ENCODE peak calls at places on chromosomes 6 and 20, in five cellular contexts. H, Y, P, Z and A are unnamed samples.

GRCh38 chr6:26754212-26754611 is 94.7 kb upstream of the ZNF322 start:
- DNase-seq in H (no peak), Y (no peak), P (no peak), Z (no peak), A (no peak)

GRCh38 chr20:49727473-49727872 is 13.8 kb upstream of the B4GALT5 start:
- DNase-seq in H (no peak), Y (no peak), P (no peak), Z (no peak), A (no peak)

GRCh38 chr20:59568509-59569024 is 35.8 kb upstream of the PHACTR3 start:
- DNase-seq in H (no peak), Y (no peak), P (no peak), Z (no peak), A (no peak)

GRCh38 chr6:24905485-24905884 is 30.3 kb downstream of the RIPOR2 start:
- DNase-seq in H (no peak), Y (no peak), P (no peak), Z (no peak), A (peak; percentile 13)

GRCh38 chr6:15073344-15073789 is 172.5 kb upstream of the JARID2 start:
- DNase-seq in H (no peak), Y (no peak), P (no peak), Z (no peak), A (no peak)

GRCh38 chr20:36441416-36441815 is 99.9 kb upstream of the MYL9 start:
- DNase-seq in H (no peak), Y (no peak), P (no peak), Z (no peak), A (no peak)

GRCh38 chr20:43863821-43864544 is 50.7 kb upstream of the TOX2 start:
- DNase-seq in H (no peak), Y (peak; percentile 43), P (no peak), Z (no peak), A (no peak)

GRCh38 chr6:30485236-30485635 is 4.1 kb upstream of the HLA-E start:
- DNase-seq in H (no peak), Y (no peak), P (no peak), Z (no peak), A (no peak)

GRCh38 chr6:111258615-111259088 is 171.3 kb downstream of the SLC16A10 start:
- DNase-seq in H (no peak), Y (no peak), P (no peak), Z (no peak), A (no peak)

GRCh38 chr6:27892596-27893058 is 19.6 kb downstream of the OR2B2 start:
- DNase-seq in H (no peak), Y (no peak), P (no peak), Z (no peak), A (no peak)

GRCh38 chr20:39524371-39524911 is 562.3 kb downstream of the DHX35 start:
- DNase-seq in H (no peak), Y (no peak), P (no peak), Z (no peak), A (no peak)

GRCh38 chr20:48008850-48009535 is 223.7 kb upstream of the SULF2 start:
- DNase-seq in H (no peak), Y (no peak), P (no peak), Z (no peak), A (no peak)

GRCh38 chr20:48015136-48015925 is 230.1 kb upstream of the SULF2 start:
- DNase-seq in H (no peak), Y (no peak), P (no peak), Z (no peak), A (no peak)

GRCh38 chr20:48010623-48011022 is 225.3 kb upstream of the SULF2 start:
- DNase-seq in H (no peak), Y (no peak), P (no peak), Z (no peak), A (no peak)

GRCh38 chr20:48011025-48011424 is 225.7 kb upstream of the SULF2 start:
- DNase-seq in H (no peak), Y (no peak), P (no peak), Z (no peak), A (no peak)

GRCh38 chr20:48012401-48012974 is 227.2 kb upstream of the SULF2 start:
- DNase-seq in H (no peak), Y (peak; percentile 93), P (no peak), Z (no peak), A (no peak)
- H3K9me3 ChIP-seq in H (no peaks in the 10 kb centered on the region), Y (peaks cover 26% of the 10 kb centered on the region), P (peaks cover 31% of the 10 kb centered on the region), Z (no peaks in the 10 kb centered on the region), A (no peaks in the 10 kb centered on the region)

GRCh38 chr6:137832110-137832509 is 34.9 kb upstream of the TNFAIP3 start:
- DNase-seq in H (no peak), Y (peak; percentile 91), P (peak; percentile 15), Z (no peak), A (peak; percentile 60)

GRCh38 chr6:137827977-137828815 is 38.9 kb upstream of the TNFAIP3 start:
- DNase-seq in H (no peak), Y (no peak), P (no peak), Z (no peak), A (no peak)

GRCh38 chr6:137829641-137830083 is 37.4 kb upstream of the TNFAIP3 start:
- DNase-seq in H (no peak), Y (peak; percentile 83), P (no peak), Z (no peak), A (no peak)

GRCh38 chr6:137827411-137827940 is 39.6 kb upstream of the TNFAIP3 start:
- DNase-seq in H (no peak), Y (no peak), P (no peak), Z (no peak), A (no peak)

GRCh38 chr6:137830562-137830961 is 36.5 kb upstream of the TNFAIP3 start:
- DNase-seq in H (no peak), Y (no peak), P (no peak), Z (no peak), A (no peak)
- H3K9me3 ChIP-seq in H (no peaks in the 10 kb centered on the region), Y (no peaks in the 10 kb centered on the region), P (no peaks in the 10 kb centered on the region), Z (no peaks in the 10 kb centered on the region), A (no peaks in the 10 kb centered on the region)

DNA sequence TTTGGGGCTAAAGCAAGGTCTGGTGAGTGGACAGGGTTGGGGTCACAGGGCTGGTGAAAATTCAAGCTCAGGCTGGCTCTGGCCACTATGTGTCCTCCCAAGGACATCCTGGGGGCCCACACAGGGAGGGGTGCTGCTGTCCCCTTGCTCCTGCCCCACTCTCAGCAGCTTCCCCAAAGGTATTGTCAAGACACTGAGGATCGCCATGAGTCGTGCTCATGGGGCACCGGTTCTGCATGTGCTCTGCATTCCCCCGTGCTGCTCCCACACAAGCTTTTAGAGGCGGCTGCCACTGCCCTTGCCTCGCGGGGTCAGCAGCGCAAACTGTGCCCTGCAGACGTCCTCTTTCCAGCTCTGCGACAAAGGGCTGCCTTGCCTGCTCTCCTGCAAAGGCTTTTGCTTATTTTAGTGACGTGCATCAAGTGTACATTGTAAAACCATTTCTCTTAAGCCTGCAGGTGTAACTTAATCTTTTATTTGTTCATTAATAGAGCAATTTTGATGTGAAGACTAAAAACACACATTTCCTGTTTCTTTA is 179.9 kb downstream of the ERMARD start:
- DNase-seq in H (no peak), Y (no peak), P (no peak), Z (no peak), A (no peak)
- H3K9me3 ChIP-seq in H (no peaks in the 10 kb centered on the region), Y (peaks cover 8% of the 10 kb centered on the region), P (no peaks in the 10 kb centered on the region), Z (no peaks in the 10 kb centered on the region), A (no peaks in the 10 kb centered on the region)

GRCh38 chr6:168400044-168400443 is 40.9 kb upstream of the SMOC2 start:
- DNase-seq in H (no peak), Y (no peak), P (no peak), Z (no peak), A (no peak)

GRCh38 chr6:168397011-168397410 is 44.0 kb upstream of the SMOC2 start:
- DNase-seq in H (no peak), Y (no peak), P (no peak), Z (no peak), A (no peak)

GRCh38 chr6:168393126-168393870 is 47.7 kb upstream of the SMOC2 start:
- DNase-seq in H (no peak), Y (no peak), P (no peak), Z (no peak), A (no peak)

GRCh38 chr6:168394606-168395005 is 46.4 kb upstream of the SMOC2 start:
- DNase-seq in H (no peak), Y (no peak), P (no peak), Z (no peak), A (no peak)

DNA sequence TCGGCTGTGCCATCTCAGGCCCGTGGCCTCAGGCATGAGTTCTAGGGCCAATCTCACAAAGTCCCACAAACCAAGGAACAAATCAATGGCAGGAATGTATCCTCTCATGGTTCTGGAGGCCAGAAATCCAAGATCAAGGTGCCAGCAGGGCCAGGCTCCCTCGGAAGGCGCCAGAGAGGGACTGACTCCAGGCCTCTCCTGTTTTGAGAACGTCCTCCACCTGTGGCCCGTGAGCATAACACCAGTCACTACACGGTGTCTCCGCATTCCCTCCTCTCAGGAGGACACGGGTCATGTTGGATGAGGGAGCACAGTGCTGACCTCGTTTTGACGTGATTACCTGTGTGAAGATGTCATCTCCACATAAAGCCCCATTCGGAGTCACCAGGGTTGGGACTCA is 45.0 kb upstream of the SMOC2 start:
- DNase-seq in H (no peak), Y (no peak), P (no peak), Z (no peak), A (no peak)
- H3K9me3 ChIP-seq in H (no peaks in the 10 kb centered on the region), Y (peaks cover 4% of the 10 kb centered on the region), P (no peaks in the 10 kb centered on the region), Z (peaks cover 2% of the 10 kb centered on the region), A (no peaks in the 10 kb centered on the region)

GRCh38 chr6:37225350-37226169 is 32.0 kb upstream of the TBC1D22B start:
- DNase-seq in H (no peak), Y (no peak), P (no peak), Z (no peak), A (no peak)

GRCh38 chr6:37233541-37233940 is 24.0 kb upstream of the TBC1D22B start:
- DNase-seq in H (no peak), Y (no peak), P (no peak), Z (no peak), A (no peak)

GRCh38 chr6:37232430-37233017 is 25.0 kb upstream of the TBC1D22B start:
- DNase-seq in H (no peak), Y (no peak), P (no peak), Z (no peak), A (no peak)

DNA sequence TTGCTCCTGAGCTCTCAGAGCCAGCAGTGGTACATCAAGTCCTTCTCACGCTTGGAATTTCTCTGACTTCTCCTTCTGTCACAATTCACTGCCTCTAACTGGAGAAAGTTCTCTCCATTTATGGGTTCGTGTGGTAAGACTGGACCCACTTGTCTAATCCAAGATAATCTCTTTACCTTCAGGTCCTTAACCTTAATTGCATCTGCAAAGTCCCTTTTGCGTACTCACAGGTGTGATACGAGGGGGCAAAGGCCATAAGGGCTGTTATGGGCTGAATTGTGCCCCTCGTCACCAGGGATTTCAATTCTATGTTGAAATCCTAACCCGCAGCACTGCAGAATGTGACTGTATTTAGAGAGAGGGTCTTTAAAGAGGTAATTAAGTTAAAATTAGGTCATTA is 27.5 kb upstream of the TBC1D22B start:
- DNase-seq in H (no peak), Y (no peak), P (no peak), Z (no peak), A (no peak)
- H3K9me3 ChIP-seq in H (no peaks in the 10 kb centered on the region), Y (no peaks in the 10 kb centered on the region), P (no peaks in the 10 kb centered on the region), Z (no peaks in the 10 kb centered on the region), A (no peaks in the 10 kb centered on the region)

GRCh38 chr6:17457956-17458355 is 64.6 kb downstream of the CAP2 start:
- DNase-seq in H (no peak), Y (no peak), P (no peak), Z (no peak), A (no peak)

GRCh38 chr6:17454316-17455005 is 61.1 kb downstream of the CAP2 start:
- DNase-seq in H (no peak), Y (peak; percentile 47), P (no peak), Z (no peak), A (no peak)

GRCh38 chr6:17456711-17457110 is 63.3 kb downstream of the CAP2 start:
- DNase-seq in H (no peak), Y (no peak), P (no peak), Z (no peak), A (no peak)

GRCh38 chr6:17457405-17457804 is 64.0 kb downstream of the CAP2 start:
- DNase-seq in H (no peak), Y (no peak), P (no peak), Z (no peak), A (no peak)

GRCh38 chr6:17455919-17456318 is 62.5 kb downstream of the CAP2 start:
- DNase-seq in H (no peak), Y (no peak), P (no peak), Z (no peak), A (no peak)
- H3K9me3 ChIP-seq in H (no peaks in the 10 kb centered on the region), Y (no peaks in the 10 kb centered on the region), P (no peaks in the 10 kb centered on the region), Z (no peaks in the 10 kb centered on the region), A (no peaks in the 10 kb centered on the region)